ENCODE peak calls at places on chromosomes 2 and 18, in five cellular contexts. D is nucleus accumbens; G is stimulated activated CD4-positive, alpha-beta T cell treated with anti-CD3 and anti-CD28 coated beads, Interleukin-4, amount 100 ng/mL, for 48 hours; P is NCI-H1092 treated with DMSO at 0.1 percent for 48 hours; O is anterior cingulate cortex. L is an unnamed sample.

GRCh38 chr2:12399244-12399643 is 317.5 kb upstream of the TRIB2 start:
- DNase-seq in D (no peak), G (no peak), P (no peak), O (no peak), L (no peak)

GRCh38 chr2:182066439-182067061 is 80.9 kb downstream of the PPP1R1C start:
- DNase-seq in D (no peak), G (no peak), P (no peak), O (no peak), L (no peak)

GRCh38 chr2:4354678-4355077 is 651.3 kb downstream of the DCDC2C start:
- DNase-seq in D (no peak), G (no peak), P (no peak), O (no peak), L (no peak)

GRCh38 chr2:109612991-109613921 is 510 bp downstream of the SEPTIN10 start:
- DNase-seq in D (no peak), G (no peak), P (peak), O (peak), L (no peak)

GRCh38 chr2:112821142-112821541 is 15.4 kb downstream of the IL1B start:
- DNase-seq in D (no peak), G (peak), P (no peak), O (no peak), L (no peak)

GRCh38 chr2:197108758-197109157 is 182.3 kb upstream of the PGAP1 start:
- DNase-seq in D (peak), G (no peak), P (no peak), O (peak), L (no peak)

GRCh38 chr18:27983780-27984179 is 193.2 kb downstream of the CDH2 start:
- DNase-seq in D (no peak), G (no peak), P (peak), O (no peak), L (no peak)

GRCh38 chr2:172308253-172308935 is 119.0 kb upstream of the ITGA6 start:
- DNase-seq in D (no peak), G (no peak), P (no peak), O (no peak), L (no peak)

GRCh38 chr2:152434395-152435182 is 99.6 kb downstream of the FMNL2 start:
- DNase-seq in D (no peak), G (no peak), P (no peak), O (no peak), L (no peak)

GRCh38 chr18:5510109-5510846 is 33.5 kb downstream of the EPB41L3 start:
- DNase-seq in D (no peak), G (no peak), P (no peak), O (no peak), L (no peak)

GRCh38 chr2:237465515-237466227 is 21.4 kb upstream of the MLPH start:
- DNase-seq in D (no peak), G (no peak), P (no peak), O (no peak), L (no peak)

GRCh38 chr2:188898261-188898660 is 75.9 kb upstream of the COL3A1 start:
- DNase-seq in D (no peak), G (no peak), P (no peak), O (no peak), L (no peak)

GRCh38 chr2:149606251-149606811 is 18.8 kb upstream of the MMADHC start:
- DNase-seq in D (no peak), G (no peak), P (no peak), O (no peak), L (no peak)

GRCh38 chr2:118835739-118836410 is 11.6 kb downstream of the EN1 start:
- DNase-seq in D (no peak), G (no peak), P (no peak), O (no peak), L (no peak)

GRCh38 chr2:182020319-182021055 is 34.8 kb downstream of the PPP1R1C start:
- DNase-seq in D (no peak), G (no peak), P (no peak), O (no peak), L (no peak)

GRCh38 chr2:30421551-30422436 is 25.3 kb upstream of the LCLAT1 start:
- DNase-seq in D (no peak), G (no peak), P (peak), O (no peak), L (no peak)

GRCh38 chr2:224160917-224161316 is 121.8 kb upstream of the SERPINE2 start:
- DNase-seq in D (no peak), G (no peak), P (no peak), O (peak), L (no peak)

GRCh38 chr2:127100261-127101047 is 6.5 kb downstream of the BIN1 start:
- DNase-seq in D (no peak), G (no peak), P (no peak), O (no peak), L (no peak)

GRCh38 chr18:79625924-79626561 is 53.6 kb upstream of the CTDP1 start:
- DNase-seq in D (no peak), G (no peak), P (no peak), O (no peak), L (no peak)

L was measured in caudate nucleus.